ENCODE peak calls at places on chromosome 5, in nine cellular contexts. O is mucosa of descending colon, G is breast epithelium, Z is PC-3, T is prostate gland, B is lower lobe of right lung, A is colonic mucosa, W is H1, V is omental fat pad. R is an unnamed sample.

GRCh38 chr5:1272201-1272600 is 22.7 kb downstream of the TERT start:
- DNase-seq in O (no peak), G (no peak), Z (no peak), T (no peak), B (no peak), A (no peak), W (no peak), V (no peak), R (no peak)

GRCh38 chr5:172488221-172488620 is 33.9 kb upstream of the SH3PXD2B start:
- DNase-seq in O (no peak), G (no peak), Z (no peak), T (no peak), B (no peak), A (no peak), W (no peak), V (no peak), R (no peak)

GRCh38 chr5:108461628-108462367 is 79.9 kb upstream of the FBXL17 start:
- DNase-seq in O (no peak), G (no peak), Z (peak), T (no peak), B (no peak), A (no peak), W (no peak), V (no peak), R (no peak)

GRCh38 chr5:96001262-96001661 is 39.6 kb upstream of the ELL2 start:
- DNase-seq in O (no peak), G (no peak), Z (no peak), T (no peak), B (no peak), A (no peak), W (no peak), V (no peak), R (no peak)

GRCh38 chr5:170247363-170247762 is 14.6 kb downstream of the C5orf58 start:
- DNase-seq in O (no peak), G (no peak), Z (peak), T (no peak), B (no peak), A (no peak), W (no peak), V (no peak), R (no peak)

GRCh38 chr5:11075010-11075860 is 314.2 kb upstream of the DAP start:
- DNase-seq in O (no peak), G (no peak), Z (no peak), T (no peak), B (no peak), A (no peak), W (no peak), V (no peak), R (no peak)

GRCh38 chr5:43515678-43516048 is 715 bp upstream of the C5orf34 start:
- DNase-seq in O (no peak), G (no peak), Z (no peak), T (no peak), B (no peak), A (peak), W (no peak), V (no peak), R (no peak)

GRCh38 chr5:177985430-177986040 is 10.5 kb downstream of the PROP1 start:
- DNase-seq in O (no peak), G (no peak), Z (no peak), T (no peak), B (no peak), A (no peak), W (no peak), V (no peak), R (no peak)

GRCh38 chr5:180069589-180070247 is 1.8 kb downstream of the RNF130 start:
- DNase-seq in O (no peak), G (no peak), Z (peak), T (peak), B (peak), A (no peak), W (no peak), V (no peak), R (no peak)

GRCh38 chr5:56516936-56517521 is 283.9 kb upstream of the ANKRD55 start:
- DNase-seq in O (no peak), G (no peak), Z (no peak), T (peak), B (no peak), A (no peak), W (no peak), V (no peak), R (no peak)

GRCh38 chr5:102911973-102912372 is 156.9 kb downstream of the PAM start:
- DNase-seq in O (no peak), G (no peak), Z (peak), T (no peak), B (no peak), A (no peak), W (no peak), V (no peak), R (no peak)

GRCh38 chr5:72325566-72326297 is 5.6 kb downstream of the PTCD2 start:
- DNase-seq in O (no peak), G (no peak), Z (peak), T (no peak), B (no peak), A (no peak), W (no peak), V (no peak), R (no peak)

GRCh38 chr5:43874772-43875171 is 271.8 kb downstream of the NNT start:
- DNase-seq in O (no peak), G (no peak), Z (peak), T (no peak), B (no peak), A (no peak), W (no peak), V (no peak), R (no peak)

GRCh38 chr5:175223336-175223735 is 220.6 kb downstream of the DRD1 start:
- DNase-seq in O (no peak), G (no peak), Z (no peak), T (no peak), B (no peak), A (no peak), W (no peak), V (no peak), R (no peak)

GRCh38 chr5:138793481-138794010 is 40.3 kb downstream of the CTNNA1 start:
- DNase-seq in O (no peak), G (no peak), Z (no peak), T (no peak), B (no peak), A (no peak), W (no peak), V (no peak), R (no peak)

GRCh38 chr5:132800545-132800944 is 12.6 kb upstream of the SOWAHA start:
- DNase-seq in O (no peak), G (no peak), Z (no peak), T (no peak), B (no peak), A (no peak), W (no peak), V (no peak), R (no peak)

GRCh38 chr5:9201761-9202160 is 344.1 kb downstream of the SEMA5A start:
- DNase-seq in O (no peak), G (no peak), Z (no peak), T (no peak), B (no peak), A (no peak), W (no peak), V (no peak), R (no peak)

GRCh38 chr5:158727771-158728311 is 371.9 kb downstream of the EBF1 start:
- DNase-seq in O (no peak), G (no peak), Z (no peak), T (no peak), B (no peak), A (no peak), W (no peak), V (no peak), R (no peak)

GRCh38 chr5:145987871-145988270 is 51.5 kb downstream of the SH3RF2 start:
- DNase-seq in O (no peak), G (no peak), Z (no peak), T (no peak), B (no peak), A (no peak), W (no peak), V (no peak), R (no peak)

GRCh38 chr5:113043491-113043931 is 66.9 kb downstream of the DCP2 start:
- DNase-seq in O (no peak), G (no peak), Z (peak), T (no peak), B (no peak), A (no peak), W (peak), V (no peak), R (no peak)

GRCh38 chr5:161548472-161549094 is 2.1 kb upstream of the GABRB2 start:
- DNase-seq in O (peak), G (no peak), Z (no peak), T (no peak), B (no peak), A (peak), W (no peak), V (no peak), R (no peak)

GRCh38 chr5:81803812-81804211 is 52.9 kb upstream of the SSBP2 start:
- DNase-seq in O (no peak), G (no peak), Z (no peak), T (no peak), B (no peak), A (no peak), W (no peak), V (no peak), R (no peak)

GRCh38 chr5:56815657-56816545 is 552 bp downstream of the MAP3K1 start:
- DNase-seq in O (peak), G (no peak), Z (no peak), T (peak), B (peak), A (peak), W (no peak), V (no peak), R (peak)

DNA sequence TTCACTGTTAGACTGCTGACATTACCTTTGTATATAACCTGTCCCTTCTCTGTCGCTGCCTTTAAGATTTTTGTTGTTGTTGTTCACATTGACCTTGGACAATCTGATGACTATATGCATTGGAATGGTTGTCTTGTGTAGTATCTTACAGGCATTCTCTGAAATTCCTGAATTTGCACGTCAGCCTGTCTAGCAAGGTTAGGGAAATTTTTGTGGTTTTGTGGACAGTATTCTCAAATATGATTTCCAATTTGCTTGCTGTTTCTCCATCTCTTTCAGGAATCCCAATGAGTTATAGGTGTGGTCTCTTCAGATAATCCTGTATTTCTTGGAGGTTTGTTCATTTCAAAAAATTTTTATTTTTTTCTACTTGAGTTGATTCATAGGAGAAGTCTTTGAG is 140.8 kb downstream of the PRR16 start:
- DNase-seq in O (no peak), G (no peak), Z (peak), T (no peak), B (no peak), A (no peak), W (no peak), V (no peak), R (no peak)
- TF ChIP-seq CTCF in O (no peak), G (no peak), Z (no peak), T (no peak), B (no peak), A (no peak), W (no peak), V (no peak), R (no peak)

GRCh38 chr5:140823475-140823874 is 2.1 kb downstream of the PCDHA5 start:
- DNase-seq in O (no peak), G (no peak), Z (no peak), T (no peak), B (no peak), A (no peak), W (no peak), V (no peak), R (no peak)

GRCh38 chr5:140822281-140822629 is 842 bp downstream of the PCDHA5 start:
- DNase-seq in O (no peak), G (no peak), Z (no peak), T (no peak), B (no peak), A (no peak), W (no peak), V (no peak), R (no peak)

GRCh38 chr5:140821375-140822280 is at the start of gene PCDHA5:
- DNase-seq in O (no peak), G (no peak), Z (peak), T (no peak), B (no peak), A (no peak), W (no peak), V (no peak), R (no peak)
- TF ChIP-seq CTCF in O (no peak), G (peak), Z (peak), T (no peak), B (peak), A (no peak), W (no peak), V (no peak), R (no peak)

DNA sequence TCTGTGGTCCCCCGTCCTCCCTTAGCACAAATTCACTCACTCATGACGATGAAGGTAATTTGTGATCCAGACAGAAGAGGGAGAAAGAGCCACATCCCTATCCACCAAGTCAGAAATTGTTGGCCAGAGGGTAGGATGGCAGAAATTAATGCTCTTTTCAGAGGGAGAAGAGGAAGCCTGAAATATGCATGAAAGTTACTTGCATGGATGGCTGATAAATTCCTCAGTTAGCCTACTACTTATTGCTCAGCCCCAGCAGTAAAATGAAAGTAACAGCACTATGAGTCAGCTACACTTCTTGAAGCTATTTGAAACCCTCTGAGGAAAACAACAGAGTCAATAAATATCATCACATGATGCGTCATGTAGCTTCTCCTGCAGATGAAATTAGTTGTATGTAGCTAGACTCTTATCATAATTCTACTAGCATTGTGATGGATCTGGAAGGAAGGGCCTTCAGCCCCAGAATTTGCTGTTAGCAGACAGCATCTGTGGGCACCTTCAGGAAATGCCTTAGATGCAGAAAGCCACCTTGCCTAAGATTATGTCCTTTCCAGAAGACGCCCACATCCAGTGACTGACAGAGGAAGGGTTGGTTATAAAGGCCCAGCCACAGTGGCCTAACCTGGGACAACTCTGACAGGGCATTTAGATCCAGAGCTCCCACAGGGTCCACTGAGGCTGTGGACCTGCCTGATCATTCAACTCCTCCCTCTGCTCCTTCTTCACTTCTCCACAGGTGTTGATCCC is 81.2 kb upstream of the CCDC112 start:
- DNase-seq in O (no peak), G (no peak), Z (peak), T (no peak), B (no peak), A (no peak), W (no peak), V (no peak), R (no peak)
- TF ChIP-seq CTCF in O (no peak), G (no peak), Z (peak), T (no peak), B (peak), A (peak), W (no peak), V (no peak), R (no peak)

GRCh38 chr5:218457-219289 is 553 bp downstream of the SDHA start:
- DNase-seq in O (peak), G (no peak), Z (peak), T (peak), B (peak), A (peak), W (no peak), V (no peak), R (peak)

GRCh38 chr5:219492-219891 is 1.4 kb downstream of the SDHA start:
- DNase-seq in O (no peak), G (no peak), Z (peak), T (no peak), B (no peak), A (peak), W (no peak), V (no peak), R (peak)

GRCh38 chr5:220008-220407 is 1.9 kb downstream of the SDHA start:
- DNase-seq in O (no peak), G (no peak), Z (no peak), T (no peak), B (no peak), A (no peak), W (no peak), V (no peak), R (no peak)

GRCh38 chr5:213803-214395 is 4.1 kb downstream of the CCDC127 start:
- DNase-seq in O (no peak), G (no peak), Z (no peak), T (no peak), B (no peak), A (no peak), W (no peak), V (no peak), R (no peak)

DNA sequence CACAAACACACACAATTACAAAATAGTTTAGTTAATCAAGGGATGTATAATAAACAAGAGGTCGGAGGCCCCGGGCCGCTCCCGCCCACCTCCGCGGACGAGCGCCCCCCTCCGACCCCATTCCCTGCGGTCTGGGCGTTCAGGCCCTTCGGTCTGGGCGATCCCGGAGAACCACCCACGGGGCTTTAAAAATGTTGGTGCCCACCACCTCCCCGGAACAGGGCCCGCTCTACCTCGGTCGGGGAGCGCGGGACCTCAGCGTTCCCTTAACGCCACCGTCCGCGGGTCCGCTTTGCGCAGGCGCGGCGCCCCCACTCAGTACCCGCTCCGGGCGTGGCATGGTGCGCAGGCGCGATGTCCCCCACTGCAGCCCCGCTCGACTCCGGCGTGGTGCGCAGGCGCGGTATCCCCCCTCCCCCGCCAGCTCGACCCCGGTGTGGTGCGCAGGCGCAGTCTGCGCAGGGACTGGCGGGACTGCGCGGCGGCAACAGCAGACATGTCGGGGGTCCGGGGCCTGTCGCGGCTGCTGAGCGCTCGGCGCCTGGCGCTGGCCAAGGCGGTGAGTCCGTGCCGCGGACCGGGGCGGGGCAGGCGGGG is at the start of the genes CCDC127 and SDHA:
- DNase-seq in O (peak), G (peak), Z (peak), T (peak), B (peak), A (peak), W (peak), V (peak), R (peak)
- TF ChIP-seq CTCF in O (no peak), G (no peak), Z (peak), T (peak), B (peak), A (no peak), W (peak), V (no peak), R (no peak)

DNA sequence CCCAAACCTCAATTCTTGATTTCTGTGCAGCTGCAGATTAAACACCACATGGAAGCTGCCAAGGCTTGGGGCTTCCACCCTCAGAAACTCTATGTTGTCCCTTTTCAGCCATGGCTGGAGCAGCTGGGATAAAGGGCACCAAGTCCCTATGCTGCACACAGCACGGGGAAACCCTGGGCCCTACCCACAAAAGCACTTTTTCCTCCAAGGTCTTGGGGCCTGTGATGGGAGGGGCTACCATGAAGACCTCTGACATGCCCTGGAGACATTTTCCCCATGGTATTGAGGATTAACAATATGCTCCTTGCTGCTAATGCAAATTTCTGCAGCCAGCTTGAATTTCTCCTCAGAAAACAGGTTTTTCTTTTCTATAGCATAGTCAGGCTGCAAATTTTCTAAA is 41.8 kb upstream of the CDH9 start:
- DNase-seq in O (no peak), G (no peak), Z (no peak), T (no peak), B (no peak), A (no peak), W (no peak), V (no peak), R (no peak)
- TF ChIP-seq CTCF in O (no peak), G (no peak), Z (no peak), T (no peak), B (no peak), A (no peak), W (no peak), V (no peak), R (no peak)

DNA sequence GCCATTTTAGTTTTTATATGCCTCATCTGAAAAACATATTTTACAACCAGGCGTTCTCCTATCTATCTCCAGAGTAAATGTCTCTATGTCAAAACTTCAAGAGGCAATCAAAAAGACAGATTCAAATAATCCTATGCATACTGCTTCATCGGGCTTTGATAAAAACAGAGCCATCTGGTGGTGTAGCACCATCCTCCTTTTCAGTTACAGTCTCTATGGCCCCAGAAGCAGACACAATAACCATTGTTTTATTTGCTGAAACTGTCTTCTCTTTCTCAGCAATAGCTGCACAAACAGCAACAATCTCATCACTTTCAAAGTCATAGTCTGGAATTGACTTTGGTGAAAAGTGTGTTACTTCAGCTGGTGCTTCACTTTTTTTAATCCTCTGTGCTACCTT is 36.3 kb downstream of the PTGER4 start:
- DNase-seq in O (no peak), G (no peak), Z (peak), T (no peak), B (no peak), A (no peak), W (no peak), V (no peak), R (no peak)
- TF ChIP-seq CTCF in O (no peak), G (no peak), Z (peak), T (no peak), B (no peak), A (no peak), W (no peak), V (no peak), R (no peak)

DNA sequence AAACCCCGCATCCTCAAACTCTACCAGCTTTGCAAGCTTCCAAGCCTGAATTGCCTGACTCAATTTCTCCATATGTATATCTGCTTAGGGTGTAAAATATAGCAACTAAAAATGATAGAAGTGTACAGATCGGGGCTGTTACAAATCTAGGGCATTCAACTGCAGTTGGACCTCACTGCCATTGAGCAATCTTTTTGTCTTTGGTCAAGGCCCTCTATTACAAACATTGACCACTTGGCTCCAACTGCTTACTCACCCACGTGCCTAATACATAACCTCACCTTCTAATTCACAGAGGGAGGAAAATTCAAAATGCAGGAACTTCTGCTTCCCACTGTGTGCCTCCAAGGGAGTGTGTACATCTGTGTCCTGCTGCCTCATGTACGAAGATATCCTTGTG is 10.0 kb downstream of the LRRC70 start:
- DNase-seq in O (no peak), G (no peak), Z (no peak), T (no peak), B (no peak), A (no peak), W (no peak), V (no peak), R (no peak)
- TF ChIP-seq CTCF in O (no peak), G (no peak), Z (no peak), T (no peak), B (no peak), A (no peak), W (no peak), V (no peak), R (no peak)

R was measured in activated B cell treated with CpG ODN at 0.5 μM for 24 hours.